ENCODE peak calls at places on chromosomes 6 and 20, in nine cellular contexts. S, K, U, E, Z, J, M, F and A are unnamed samples.
A peak's percentile ranks its signal among the peaks of the same experiment; 100 is the strongest.

GRCh38 chr20:34595377-34596184 is 37.1 kb downstream of the MAP1LC3A start:
- DNase-seq in S (no peak), K (no peak), U (no peak), E (no peak), Z (peak; percentile 29), J (no peak), M (no peak), F (no peak), A (no peak)

GRCh38 chr6:49526598-49526997 is 23.9 kb upstream of the C6orf141 start:
- DNase-seq in S (no peak), K (no peak), U (no peak), E (no peak), Z (no peak), J (no peak), M (no peak), F (no peak), A (peak; percentile 30)

GRCh38 chr20:25116746-25117457 is 35.0 kb upstream of the VSX1 start:
- DNase-seq in S (no peak), K (no peak), U (no peak), E (no peak), Z (no peak), J (no peak), M (no peak), F (no peak), A (no peak)

GRCh38 chr20:34017610-34018009 is 23.9 kb downstream of the RALY start:
- DNase-seq in S (peak; percentile 31), K (no peak), U (no peak), E (no peak), Z (peak; percentile 82), J (peak; percentile 92), M (no peak), F (no peak), A (no peak)

GRCh38 chr20:35054804-35055203 is 37.8 kb downstream of the TRPC4AP start:
- DNase-seq in S (no peak), K (no peak), U (no peak), E (no peak), Z (no peak), J (no peak), M (no peak), F (no peak), A (no peak)

GRCh38 chr6:44128020-44128917 is 915 bp downstream of the TMEM63B start:
- DNase-seq in S (peak; percentile 35), K (no peak), U (peak; percentile 48), E (peak; percentile 78), Z (no peak), J (peak; percentile 57), M (peak; percentile 20), F (no peak), A (peak; percentile 71)

GRCh38 chr6:102415891-102416290 is 1022.4 kb downstream of the GRIK2 start:
- DNase-seq in S (no peak), K (no peak), U (no peak), E (no peak), Z (no peak), J (no peak), M (no peak), F (no peak), A (no peak)

GRCh38 chr6:127446356-127446755 is 12.8 kb downstream of the KIAA0408 start:
- DNase-seq in S (peak; percentile 16), K (no peak), U (no peak), E (no peak), Z (no peak), J (peak; percentile 7), M (no peak), F (peak; percentile 32), A (no peak)

GRCh38 chr6:13648850-13649249 is 33.7 kb downstream of the NOL7 start:
- DNase-seq in S (no peak), K (no peak), U (no peak), E (no peak), Z (no peak), J (no peak), M (no peak), F (no peak), A (no peak)

GRCh38 chr6:138103876-138104275 is 3.3 kb downstream of the PERP start:
- DNase-seq in S (no peak), K (no peak), U (no peak), E (no peak), Z (no peak), J (no peak), M (no peak), F (no peak), A (no peak)

GRCh38 chr6:138104618-138105213 is 2.5 kb downstream of the PERP start:
- DNase-seq in S (no peak), K (no peak), U (no peak), E (no peak), Z (no peak), J (no peak), M (no peak), F (no peak), A (no peak)

GRCh38 chr6:138106665-138107077 is 548 bp downstream of the PERP start:
- DNase-seq in S (no peak), K (no peak), U (no peak), E (no peak), Z (no peak), J (no peak), M (no peak), F (no peak), A (no peak)

GRCh38 chr6:138105880-138106664 is 1.1 kb downstream of the PERP start:
- DNase-seq in S (no peak), K (no peak), U (no peak), E (no peak), Z (no peak), J (peak; percentile 40), M (no peak), F (no peak), A (peak; percentile 40)

DNA sequence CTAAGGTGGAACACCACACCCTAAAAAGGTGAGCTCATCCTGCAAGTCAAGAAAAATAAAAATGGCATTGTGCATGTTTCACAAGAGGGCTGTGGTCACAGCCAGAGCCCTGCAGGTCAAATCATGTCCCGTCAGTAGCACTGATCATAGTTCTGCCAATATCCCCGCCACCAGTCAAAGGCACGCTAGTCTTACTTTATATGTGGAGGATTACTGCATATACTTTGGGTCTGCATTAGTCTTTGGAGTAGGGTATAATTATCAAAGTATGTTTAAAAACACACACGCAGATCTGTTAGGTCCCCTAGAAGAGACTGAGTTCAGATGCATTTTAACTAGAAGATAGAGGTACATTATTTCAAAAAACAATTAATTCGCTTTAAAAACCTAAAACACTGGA is 1.8 kb downstream of the PERP start:
- DNase-seq in S (no peak), K (no peak), U (no peak), E (no peak), Z (peak; percentile 74), J (no peak), M (no peak), F (no peak), A (no peak)
- H3K4me3 ChIP-seq in S (no peak overlapping the region), K (peak overlapping the region; percentile 84), U (peak overlapping the region; percentile 70), E (no peak overlapping the region), Z (peak overlapping the region; percentile 84), J (no peak overlapping the region), M (no peak overlapping the region), F (no peak overlapping the region), A (no peak overlapping the region)

GRCh38 chr6:24565196-24565595 is 70.4 kb downstream of the ALDH5A1 start:
- DNase-seq in S (no peak), K (no peak), U (no peak), E (no peak), Z (no peak), J (no peak), M (no peak), F (no peak), A (no peak)
- H3K4me3 ChIP-seq in S (no peak overlapping the region), K (no peak overlapping the region), U (no peak overlapping the region), E (no peak overlapping the region), Z (no peak overlapping the region), J (no peak overlapping the region), M (no peak overlapping the region), F (no peak overlapping the region), A (no peak overlapping the region)

GRCh38 chr6:21375717-21376116 is 217.8 kb upstream of the SOX4 start:
- DNase-seq in S (no peak), K (no peak), U (no peak), E (no peak), Z (no peak), J (no peak), M (no peak), F (no peak), A (no peak)
- H3K4me3 ChIP-seq in S (no peak overlapping the region), K (no peak overlapping the region), U (no peak overlapping the region), E (no peak overlapping the region), Z (no peak overlapping the region), J (no peak overlapping the region), M (no peak overlapping the region), F (no peak overlapping the region), A (no peak overlapping the region)

GRCh38 chr6:117266948-117267347 is 1.6 kb downstream of the VGLL2 start:
- DNase-seq in S (no peak), K (no peak), U (no peak), E (no peak), Z (no peak), J (no peak), M (no peak), F (no peak), A (no peak)

GRCh38 chr6:117267766-117268534 is 2.6 kb downstream of the VGLL2 start:
- DNase-seq in S (no peak), K (no peak), U (no peak), E (no peak), Z (no peak), J (no peak), M (no peak), F (no peak), A (no peak)

GRCh38 chr6:117264487-117265424 is 602 bp upstream of the VGLL2 start:
- DNase-seq in S (peak; percentile 19), K (no peak), U (no peak), E (peak; percentile 67), Z (no peak), J (peak; percentile 36), M (no peak), F (peak; percentile 16), A (no peak)

GRCh38 chr6:117265425-117266266 is at the start of gene VGLL2:
- DNase-seq in S (peak; percentile 48), K (no peak), U (peak; percentile 48), E (peak; percentile 80), Z (no peak), J (peak; percentile 45), M (no peak), F (peak; percentile 61), A (peak; percentile 39)

DNA sequence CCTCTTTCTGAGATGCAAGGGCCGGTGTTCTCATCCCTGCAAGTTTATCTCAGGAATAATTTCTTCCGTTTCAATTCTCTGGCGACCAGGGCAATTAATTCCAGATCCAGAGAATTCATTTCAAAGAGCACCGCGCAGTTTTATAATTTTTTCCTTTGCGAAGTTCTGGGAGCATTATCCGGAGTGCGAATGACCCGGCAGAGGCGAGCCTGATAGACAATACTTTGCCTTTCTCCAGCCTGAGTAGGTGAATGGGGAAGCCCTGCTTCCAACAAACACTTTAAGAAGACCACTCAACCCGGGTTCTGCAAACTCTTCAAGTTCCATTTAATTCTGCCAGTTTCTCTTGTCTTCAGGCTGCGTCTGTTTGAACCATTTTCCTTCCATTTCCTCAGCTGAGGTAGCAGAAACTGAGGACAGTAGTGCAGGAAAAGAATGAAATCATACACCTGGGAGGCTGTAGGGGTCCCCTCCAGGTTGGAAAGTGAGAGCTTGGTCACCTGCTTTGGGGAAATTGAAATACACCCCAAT is 974 bp downstream of the VGLL2 start:
- DNase-seq in S (no peak), K (no peak), U (no peak), E (no peak), Z (no peak), J (no peak), M (no peak), F (no peak), A (no peak)
- H3K4me3 ChIP-seq in S (no peak overlapping the region), K (peak overlapping the region; percentile 46), U (peak overlapping the region; percentile 26), E (no peak overlapping the region), Z (no peak overlapping the region), J (no peak overlapping the region), M (no peak overlapping the region), F (no peak overlapping the region), A (no peak overlapping the region)